ENCODE peak calls at places on chromosomes 13 and 19, in ten cellular contexts. One of them, this sample, is unnamed.
A peak's percentile ranks its signal among the peaks of the same experiment; 100 is the strongest.

GRCh38 chr13:42849200-42849599 is 67.8 kb downstream of the FAM216B start:
- DNase-seq in Peyer's patch: no peak
- DNase-seq in Caco-2: no peak
- DNase-seq in MM.1S: no peak
- DNase-seq in breast epithelium: no peak
- DNase-seq in CD8-positive, alpha-beta memory T cell: no peak
- DNase-seq in sigmoid colon: no peak
- DNase-seq in tibial nerve: no peak
- DNase-seq in cardiac muscle cell: no peak
- DNase-seq in left ventricle myocardium inferior: no peak
- DNase-seq in this sample: no peak

GRCh38 chr19:5074830-5075394 is 106.0 kb downstream of the KDM4B start:
- DNase-seq in Caco-2: no peak
- DNase-seq in left ventricle myocardium inferior: no peak
- DNase-seq in cardiac muscle cell: no peak
- DNase-seq in CD8-positive, alpha-beta memory T cell: no peak
- DNase-seq in tibial nerve: no peak
- DNase-seq in sigmoid colon: no peak
- DNase-seq in Peyer's patch: no peak
- DNase-seq in MM.1S: no peak
- DNase-seq in breast epithelium: no peak
- DNase-seq in this sample: no peak

GRCh38 chr19:47267350-47267759 is 7.3 kb upstream of the INAFM1 start:
- DNase-seq in cardiac muscle cell: no peak
- DNase-seq in tibial nerve: no peak
- DNase-seq in CD8-positive, alpha-beta memory T cell: no peak
- DNase-seq in breast epithelium: no peak
- DNase-seq in MM.1S: no peak
- DNase-seq in Peyer's patch: no peak
- DNase-seq in sigmoid colon: no peak
- DNase-seq in Caco-2: no peak
- DNase-seq in left ventricle myocardium inferior: no peak
- DNase-seq in this sample: no peak

GRCh38 chr13:72565893-72566292 is 161.5 kb downstream of the MZT1 start:
- DNase-seq in tibial nerve: no peak
- DNase-seq in Caco-2: peak; percentile 29
- DNase-seq in breast epithelium: no peak
- DNase-seq in left ventricle myocardium inferior: no peak
- DNase-seq in cardiac muscle cell: peak; percentile 39
- DNase-seq in Peyer's patch: no peak
- DNase-seq in sigmoid colon: no peak
- DNase-seq in MM.1S: peak; percentile 18
- DNase-seq in CD8-positive, alpha-beta memory T cell: no peak
- DNase-seq in this sample: no peak

GRCh38 chr19:55660404-55660803 is 5.6 kb downstream of the U2AF2 start:
- DNase-seq in cardiac muscle cell: no peak
- DNase-seq in breast epithelium: no peak
- DNase-seq in left ventricle myocardium inferior: no peak
- DNase-seq in Peyer's patch: no peak
- DNase-seq in Caco-2: no peak
- DNase-seq in tibial nerve: no peak
- DNase-seq in MM.1S: no peak
- DNase-seq in sigmoid colon: no peak
- DNase-seq in CD8-positive, alpha-beta memory T cell: no peak
- DNase-seq in this sample: no peak

GRCh38 chr13:99050983-99051488 is 73.2 kb upstream of the DOCK9 start:
- DNase-seq in left ventricle myocardium inferior: no peak
- DNase-seq in breast epithelium: no peak
- DNase-seq in sigmoid colon: no peak
- DNase-seq in Caco-2: no peak
- DNase-seq in Peyer's patch: no peak
- DNase-seq in tibial nerve: no peak
- DNase-seq in MM.1S: no peak
- DNase-seq in cardiac muscle cell: no peak
- DNase-seq in CD8-positive, alpha-beta memory T cell: no peak
- DNase-seq in this sample: no peak

GRCh38 chr13:19586904-19587634 is 25.7 kb upstream of the TPTE2 start:
- DNase-seq in breast epithelium: no peak
- DNase-seq in left ventricle myocardium inferior: no peak
- DNase-seq in Peyer's patch: no peak
- DNase-seq in MM.1S: peak; percentile 74
- DNase-seq in tibial nerve: no peak
- DNase-seq in CD8-positive, alpha-beta memory T cell: peak; percentile 84
- DNase-seq in sigmoid colon: no peak
- DNase-seq in Caco-2: peak; percentile 41
- DNase-seq in cardiac muscle cell: peak; percentile 33
- DNase-seq in this sample: no peak

GRCh38 chr19:5624154-5624663 is 1.3 kb downstream of the SAFB start:
- DNase-seq in CD8-positive, alpha-beta memory T cell: peak; percentile 59
- DNase-seq in breast epithelium: peak; percentile 27
- DNase-seq in cardiac muscle cell: peak; percentile 53
- DNase-seq in Caco-2: peak; percentile 19
- DNase-seq in Peyer's patch: peak; percentile 58
- DNase-seq in tibial nerve: peak; percentile 29
- DNase-seq in sigmoid colon: peak; percentile 80
- DNase-seq in left ventricle myocardium inferior: peak; percentile 40
- DNase-seq in MM.1S: peak; percentile 37
- DNase-seq in this sample: no peak

GRCh38 chr13:32033744-32034143 is 2.2 kb downstream of the FRY start:
- DNase-seq in left ventricle myocardium inferior: no peak
- DNase-seq in sigmoid colon: no peak
- DNase-seq in breast epithelium: no peak
- DNase-seq in cardiac muscle cell: no peak
- DNase-seq in Peyer's patch: no peak
- DNase-seq in tibial nerve: no peak
- DNase-seq in MM.1S: no peak
- DNase-seq in CD8-positive, alpha-beta memory T cell: no peak
- DNase-seq in Caco-2: peak; percentile 10
- DNase-seq in this sample: no peak

GRCh38 chr19:2151339-2152229 is at the start of gene AP3D1:
- DNase-seq in breast epithelium: peak; percentile 100
- DNase-seq in left ventricle myocardium inferior: peak; percentile 100
- DNase-seq in MM.1S: peak; percentile 100
- DNase-seq in CD8-positive, alpha-beta memory T cell: peak; percentile 100
- DNase-seq in tibial nerve: peak; percentile 99
- DNase-seq in Caco-2: peak; percentile 99
- DNase-seq in Peyer's patch: peak; percentile 100
- DNase-seq in cardiac muscle cell: peak; percentile 100
- DNase-seq in sigmoid colon: peak; percentile 100
- DNase-seq in this sample: peak; percentile 100

GRCh38 chr19:343941-344624 is 513 bp downstream of the MIER2 start:
- DNase-seq in tibial nerve: no peak
- DNase-seq in sigmoid colon: peak; percentile 65
- DNase-seq in Caco-2: peak; percentile 24
- DNase-seq in breast epithelium: no peak
- DNase-seq in CD8-positive, alpha-beta memory T cell: no peak
- DNase-seq in cardiac muscle cell: peak; percentile 19
- DNase-seq in left ventricle myocardium inferior: no peak
- DNase-seq in Peyer's patch: no peak
- DNase-seq in MM.1S: no peak
- DNase-seq in this sample: no peak

GRCh38 chr19:9345005-9345404 is 17.8 kb upstream of the ZNF177 start:
- DNase-seq in MM.1S: no peak
- DNase-seq in sigmoid colon: no peak
- DNase-seq in cardiac muscle cell: no peak
- DNase-seq in Caco-2: no peak
- DNase-seq in tibial nerve: no peak
- DNase-seq in CD8-positive, alpha-beta memory T cell: no peak
- DNase-seq in left ventricle myocardium inferior: no peak
- DNase-seq in breast epithelium: no peak
- DNase-seq in Peyer's patch: no peak
- DNase-seq in this sample: no peak
- H3K36me3 ChIP-seq in MM.1S: peaks cover 12% of the 10 kb centered on the region
- H3K36me3 ChIP-seq in sigmoid colon: peaks cover 23% of the 10 kb centered on the region
- H3K36me3 ChIP-seq in cardiac muscle cell: peaks cover 2% of the 10 kb centered on the region
- H3K36me3 ChIP-seq in Caco-2: no peaks in the 10 kb centered on the region
- H3K36me3 ChIP-seq in tibial nerve: peaks cover 39% of the 10 kb centered on the region
- H3K36me3 ChIP-seq in CD8-positive, alpha-beta memory T cell: peaks cover 28% of the 10 kb centered on the region
- H3K36me3 ChIP-seq in left ventricle myocardium inferior: peaks cover 100% of the 10 kb centered on the region
- H3K36me3 ChIP-seq in breast epithelium: peaks cover 22% of the 10 kb centered on the region
- H3K36me3 ChIP-seq in Peyer's patch: no peaks in the 10 kb centered on the region
- H3K36me3 ChIP-seq in this sample: peaks cover 64% of the 10 kb centered on the region

GRCh38 chr13:28563609-28564008 is 68.7 kb upstream of the FLT1 start:
- DNase-seq in Peyer's patch: no peak
- DNase-seq in MM.1S: no peak
- DNase-seq in Caco-2: no peak
- DNase-seq in left ventricle myocardium inferior: no peak
- DNase-seq in breast epithelium: no peak
- DNase-seq in tibial nerve: no peak
- DNase-seq in CD8-positive, alpha-beta memory T cell: no peak
- DNase-seq in sigmoid colon: no peak
- DNase-seq in cardiac muscle cell: no peak
- DNase-seq in this sample: no peak
- H3K4me1 ChIP-seq in Peyer's patch: no peaks in the 10 kb centered on the region
- H3K4me1 ChIP-seq in MM.1S: no peaks in the 10 kb centered on the region
- H3K4me1 ChIP-seq in Caco-2: peaks cover 8% of the 10 kb centered on the region
- H3K4me1 ChIP-seq in left ventricle myocardium inferior: peaks cover 17% of the 10 kb centered on the region
- H3K4me1 ChIP-seq in breast epithelium: no peaks in the 10 kb centered on the region
- H3K4me1 ChIP-seq in tibial nerve: no peaks in the 10 kb centered on the region
- H3K4me1 ChIP-seq in CD8-positive, alpha-beta memory T cell: no peaks in the 10 kb centered on the region
- H3K4me1 ChIP-seq in sigmoid colon: no peaks in the 10 kb centered on the region
- H3K4me1 ChIP-seq in cardiac muscle cell: peaks cover 4% of the 10 kb centered on the region
- H3K4me1 ChIP-seq in this sample: no peaks in the 10 kb centered on the region

DNA sequence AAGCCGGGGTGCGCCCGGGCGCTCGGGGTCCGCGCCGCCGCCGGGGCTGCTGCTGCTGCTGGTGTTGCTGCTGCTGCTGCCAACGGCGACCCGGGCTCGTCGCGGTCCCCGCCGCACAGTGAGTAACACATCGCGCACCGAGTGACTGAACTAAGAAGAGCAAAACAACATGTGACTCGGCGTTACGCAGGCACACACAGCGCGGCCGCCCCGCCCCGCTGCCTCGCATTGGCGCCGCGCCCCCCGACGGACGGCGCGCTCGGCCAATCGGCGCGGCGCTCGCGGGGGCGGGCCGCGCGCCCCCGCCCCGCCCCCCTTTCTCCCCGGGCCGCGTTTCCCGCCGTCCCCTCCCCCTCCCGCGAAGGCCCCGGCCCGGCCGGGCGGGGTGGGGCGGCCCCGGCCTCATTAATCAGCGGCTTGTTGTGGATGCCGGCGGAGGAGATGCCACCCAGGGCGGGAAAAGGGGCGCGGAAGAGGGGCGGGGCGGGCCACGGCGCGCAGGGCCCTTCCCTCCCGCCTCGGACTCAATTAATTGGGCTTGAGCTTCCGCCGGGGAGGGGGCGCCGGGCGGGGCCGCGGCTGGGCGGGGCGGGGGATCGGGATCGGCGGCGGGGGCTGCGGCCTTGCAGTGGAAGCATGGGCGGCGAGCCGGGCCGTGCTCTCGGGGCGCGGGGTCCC is at the start of gene IRS2:
- DNase-seq in CD8-positive, alpha-beta memory T cell: peak; percentile 91
- DNase-seq in MM.1S: peak; percentile 95
- DNase-seq in left ventricle myocardium inferior: peak; percentile 92
- DNase-seq in Peyer's patch: peak; percentile 94
- DNase-seq in Caco-2: peak; percentile 91
- DNase-seq in sigmoid colon: peak; percentile 98
- DNase-seq in cardiac muscle cell: peak; percentile 94
- DNase-seq in breast epithelium: peak; percentile 95
- DNase-seq in tibial nerve: peak; percentile 94
- DNase-seq in this sample: peak; percentile 97
- H3K4me3 ChIP-seq in CD8-positive, alpha-beta memory T cell: no peak within 1 kb of the TSS
- H3K4me3 ChIP-seq in MM.1S: peak within 1 kb of the TSS; percentile 90
- H3K4me3 ChIP-seq in left ventricle myocardium inferior: peak within 1 kb of the TSS; percentile 78
- H3K4me3 ChIP-seq in Peyer's patch: peak within 1 kb of the TSS; percentile 90
- H3K4me3 ChIP-seq in Caco-2: peak within 1 kb of the TSS; percentile 61
- H3K4me3 ChIP-seq in sigmoid colon: peak within 1 kb of the TSS; percentile 89
- H3K4me3 ChIP-seq in cardiac muscle cell: peak within 1 kb of the TSS; percentile 91
- H3K4me3 ChIP-seq in breast epithelium: peak within 1 kb of the TSS; percentile 81
- H3K4me3 ChIP-seq in tibial nerve: peak within 1 kb of the TSS; percentile 76
- H3K4me3 ChIP-seq in this sample: peak within 1 kb of the TSS; percentile 85

GRCh38 chr13:102856603-102857002 is 10.8 kb downstream of the ERCC5 start:
- DNase-seq in left ventricle myocardium inferior: peak; percentile 76
- DNase-seq in tibial nerve: no peak
- DNase-seq in sigmoid colon: no peak
- DNase-seq in CD8-positive, alpha-beta memory T cell: no peak
- DNase-seq in cardiac muscle cell: peak; percentile 71
- DNase-seq in breast epithelium: no peak
- DNase-seq in MM.1S: no peak
- DNase-seq in Peyer's patch: no peak
- DNase-seq in Caco-2: no peak
- DNase-seq in this sample: no peak
- H3K36me3 ChIP-seq in left ventricle myocardium inferior: peaks cover 87% of the 10 kb centered on the region
- H3K36me3 ChIP-seq in tibial nerve: peaks cover 15% of the 10 kb centered on the region
- H3K36me3 ChIP-seq in sigmoid colon: peaks cover 15% of the 10 kb centered on the region
- H3K36me3 ChIP-seq in CD8-positive, alpha-beta memory T cell: peaks cover 53% of the 10 kb centered on the region
- H3K36me3 ChIP-seq in cardiac muscle cell: peaks cover 53% of the 10 kb centered on the region
- H3K36me3 ChIP-seq in breast epithelium: peaks cover 7% of the 10 kb centered on the region
- H3K36me3 ChIP-seq in MM.1S: peaks cover 11% of the 10 kb centered on the region
- H3K36me3 ChIP-seq in Peyer's patch: peaks cover 2% of the 10 kb centered on the region
- H3K36me3 ChIP-seq in Caco-2: peaks cover 2% of the 10 kb centered on the region
- H3K36me3 ChIP-seq in this sample: peaks cover 80% of the 10 kb centered on the region

This sample was measured in ascending aorta.